ENCODE peak calls at places on chromosomes 16 and 17, in six cellular contexts. P, T, C, F, M and O are unnamed samples.

GRCh38 chr16:29665294-29666077 is 2.4 kb downstream of the SPN start:
- DNase-seq in P (no peak), M (no peak), C (no peak), T (no peak), F (no peak), O (no peak)

GRCh38 chr17:82249896-82250581 is 21.2 kb downstream of the SLC16A3 start:
- DNase-seq in F (no peak), M (peak), C (no peak), T (no peak), P (no peak), O (no peak)

GRCh38 chr16:85894266-85894665 is 4.7 kb upstream of the IRF8 start:
- DNase-seq in F (no peak), M (no peak), C (peak), P (peak), T (no peak), O (no peak)

GRCh38 chr17:81493198-81494038 is 19.2 kb downstream of the ACTG1 start:
- DNase-seq in P (no peak), T (no peak), F (no peak), M (peak), C (no peak), O (no peak)

GRCh38 chr16:12723681-12724080 is 80.0 kb downstream of the CPPED1 start:
- DNase-seq in C (no peak), F (no peak), T (no peak), M (no peak), P (no peak), O (no peak)

GRCh38 chr16:3578121-3578520 is 918 bp upstream of the NLRC3 start:
- DNase-seq in M (no peak), T (no peak), P (peak), F (no peak), C (no peak), O (no peak)

GRCh38 chr17:44543213-44543904 is 13.9 kb upstream of the FZD2 start:
- DNase-seq in F (peak), P (no peak), T (no peak), M (peak), C (no peak), O (no peak)

GRCh38 chr16:81175325-81175891 is 63.1 kb upstream of the BCO1 start:
- DNase-seq in M (no peak), T (no peak), F (peak), C (no peak), P (no peak), O (no peak)

GRCh38 chr16:20598832-20599469 is 22.8 kb upstream of the ACSM2B start:
- DNase-seq in F (no peak), M (no peak), T (no peak), C (no peak), P (no peak), O (no peak)

GRCh38 chr17:2235792-2236365 is 67.7 kb downstream of the SMG6 start:
- DNase-seq in T (no peak), C (no peak), M (no peak), P (no peak), F (no peak), O (no peak)

GRCh38 chr16:28062261-28063046 is 1.1 kb downstream of the GSG1L start:
- DNase-seq in T (no peak), P (no peak), M (no peak), F (no peak), C (no peak), O (no peak)

GRCh38 chr17:66791337-66791736 is 43.6 kb upstream of the CACNG5 start:
- DNase-seq in M (no peak), F (no peak), P (no peak), T (no peak), C (peak), O (no peak)

GRCh38 chr17:8488931-8489330 is 53.2 kb downstream of the NDEL1 start:
- DNase-seq in C (no peak), F (peak), M (no peak), T (no peak), P (no peak), O (no peak)

GRCh38 chr16:9598731-9599083 is 507.3 kb downstream of the HAPSTR1 start:
- DNase-seq in T (no peak), C (no peak), F (no peak), P (no peak), M (no peak), O (no peak)

GRCh38 chr17:76542566-76542971 is 2.7 kb downstream of the PRCD start:
- DNase-seq in C (no peak), F (no peak), M (no peak), P (no peak), T (no peak), O (no peak)

GRCh38 chr17:73335591-73336503 is 24.0 kb upstream of the CDC42EP4 start:
- DNase-seq in F (no peak), P (no peak), T (no peak), C (peak), M (no peak), O (no peak)

GRCh38 chr17:27929990-27930389 is 36.8 kb upstream of the LYRM9 start:
- DNase-seq in F (no peak), P (no peak), M (no peak), C (no peak), T (no peak), O (no peak)

GRCh38 chr17:1562178-1562643 is 381 bp downstream of the PITPNA start:
- DNase-seq in M (peak), F (no peak), P (peak), C (no peak), T (no peak), O (peak)

GRCh38 chr16:10608687-10609409 is 28.4 kb upstream of the EMP2 start:
- DNase-seq in M (no peak), P (no peak), F (no peak), C (no peak), T (no peak), O (no peak)

GRCh38 chr17:79789943-79790804 is 6.7 kb downstream of the CBX8 start:
- DNase-seq in F (no peak), C (no peak), M (peak), T (no peak), P (peak), O (peak)

GRCh38 chr17:75753514-75754377 is 11.2 kb downstream of the GALK1 start:
- DNase-seq in C (peak), F (no peak), P (peak), M (peak), T (no peak), O (peak)

GRCh38 chr16:53055603-53056527 is 1.1 kb downstream of the CHD9 start:
- DNase-seq in T (no peak), P (peak), M (no peak), F (peak), C (no peak), O (no peak)

GRCh38 chr16:89360760-89361435 is 129.5 kb downstream of the ANKRD11 start:
- DNase-seq in C (no peak), F (no peak), T (no peak), M (no peak), P (peak), O (no peak)

GRCh38 chr17:2063306-2064146 is 8.6 kb downstream of the HIC1 start:
- DNase-seq in P (peak), C (no peak), M (no peak), T (no peak), F (no peak), O (no peak)

GRCh38 chr17:50266384-50267073 is 7.7 kb upstream of the TMEM92 start:
- DNase-seq in M (peak), T (no peak), F (peak), P (peak), C (peak), O (no peak)

GRCh38 chr17:66432558-66432957 is 130.1 kb downstream of the PRKCA start:
- DNase-seq in T (no peak), F (no peak), C (no peak), M (no peak), P (no peak), O (no peak)

GRCh38 chr16:64773184-64773583 is 348.7 kb downstream of the CDH11 start:
- DNase-seq in P (no peak), M (no peak), T (no peak), C (no peak), F (no peak), O (no peak)

GRCh38 chr17:42895185-42895555 is 5.4 kb upstream of the G6PC1 start:
- DNase-seq in M (peak), C (no peak), F (peak), P (peak), T (no peak), O (no peak)

GRCh38 chr16:87784812-87785211 is 19.0 kb upstream of the KLHDC4 start:
- DNase-seq in T (no peak), C (no peak), P (no peak), F (no peak), M (no peak), O (no peak)

GRCh38 chr16:12064291-12064690 is 87.8 kb downstream of the SNX29 start:
- DNase-seq in T (no peak), M (no peak), P (no peak), F (no peak), C (no peak), O (no peak)

GRCh38 chr17:43327421-43327820 is 71.4 kb upstream of the ARL4D start:
- DNase-seq in M (no peak), P (no peak), T (no peak), F (no peak), C (no peak), O (no peak)

GRCh38 chr16:71282943-71283342 is 6.3 kb downstream of the CMTR2 start:
- DNase-seq in C (no peak), F (no peak), M (no peak), T (no peak), P (no peak), O (no peak)

GRCh38 chr17:81846743-81847689 is 12.2 kb upstream of the PPP1R27 start:
- DNase-seq in F (no peak), P (no peak), C (no peak), M (no peak), T (no peak), O (no peak)